ENCODE peak calls at places on chromosomes 5 and 9, in six cellular contexts. One of them, this sample, is unnamed.

GRCh38 chr9:21715408-21715807 is 87.0 kb upstream of the MTAP start:
- DNase-seq in activated CD4-positive, alpha-beta memory T cell treated with anti-CD3 and anti-CD28 coated beads for 36 hours: no peak
- DNase-seq in NCI-H1694 treated with DMSO at 0.1 percent for 48 hours: no peak
- DNase-seq in GM13976: no peak
- DNase-seq in Right ventricle myocardium inferior: no peak
- DNase-seq in activated CD4-positive, CD25-positive, alpha-beta regulatory T cell treated with anti-CD3 and anti-CD28 coated beads, Interleukin-2, amount 50 U/mL, for 72 hours: no peak
- DNase-seq in this sample: no peak

GRCh38 chr5:177328545-177329231 is 17.0 kb upstream of the MXD3 start:
- DNase-seq in GM13976: no peak
- DNase-seq in NCI-H1694 treated with DMSO at 0.1 percent for 48 hours: no peak
- DNase-seq in activated CD4-positive, alpha-beta memory T cell treated with anti-CD3 and anti-CD28 coated beads for 36 hours: no peak
- DNase-seq in activated CD4-positive, CD25-positive, alpha-beta regulatory T cell treated with anti-CD3 and anti-CD28 coated beads, Interleukin-2, amount 50 U/mL, for 72 hours: no peak
- DNase-seq in Right ventricle myocardium inferior: peak
- DNase-seq in this sample: no peak

GRCh38 chr9:110623462-110624025 is 44.0 kb upstream of the SVEP1 start:
- DNase-seq in Right ventricle myocardium inferior: no peak
- DNase-seq in activated CD4-positive, alpha-beta memory T cell treated with anti-CD3 and anti-CD28 coated beads for 36 hours: no peak
- DNase-seq in GM13976: peak
- DNase-seq in activated CD4-positive, CD25-positive, alpha-beta regulatory T cell treated with anti-CD3 and anti-CD28 coated beads, Interleukin-2, amount 50 U/mL, for 72 hours: no peak
- DNase-seq in NCI-H1694 treated with DMSO at 0.1 percent for 48 hours: peak
- DNase-seq in this sample: peak

GRCh38 chr5:169542811-169543210 is 40.8 kb upstream of the SPDL1 start:
- DNase-seq in activated CD4-positive, alpha-beta memory T cell treated with anti-CD3 and anti-CD28 coated beads for 36 hours: no peak
- DNase-seq in GM13976: no peak
- DNase-seq in Right ventricle myocardium inferior: no peak
- DNase-seq in activated CD4-positive, CD25-positive, alpha-beta regulatory T cell treated with anti-CD3 and anti-CD28 coated beads, Interleukin-2, amount 50 U/mL, for 72 hours: no peak
- DNase-seq in NCI-H1694 treated with DMSO at 0.1 percent for 48 hours: no peak
- DNase-seq in this sample: no peak

GRCh38 chr9:120997502-120997901 is 52.6 kb downstream of the C5 start:
- DNase-seq in activated CD4-positive, alpha-beta memory T cell treated with anti-CD3 and anti-CD28 coated beads for 36 hours: no peak
- DNase-seq in activated CD4-positive, CD25-positive, alpha-beta regulatory T cell treated with anti-CD3 and anti-CD28 coated beads, Interleukin-2, amount 50 U/mL, for 72 hours: no peak
- DNase-seq in NCI-H1694 treated with DMSO at 0.1 percent for 48 hours: no peak
- DNase-seq in Right ventricle myocardium inferior: no peak
- DNase-seq in GM13976: no peak
- DNase-seq in this sample: no peak

GRCh38 chr9:121876658-121877271 is 216.3 kb downstream of the TTLL11 start:
- DNase-seq in activated CD4-positive, CD25-positive, alpha-beta regulatory T cell treated with anti-CD3 and anti-CD28 coated beads, Interleukin-2, amount 50 U/mL, for 72 hours: no peak
- DNase-seq in GM13976: no peak
- DNase-seq in activated CD4-positive, alpha-beta memory T cell treated with anti-CD3 and anti-CD28 coated beads for 36 hours: no peak
- DNase-seq in NCI-H1694 treated with DMSO at 0.1 percent for 48 hours: no peak
- DNase-seq in Right ventricle myocardium inferior: no peak
- DNase-seq in this sample: no peak

GRCh38 chr9:113659740-113660139 is 196.2 kb downstream of the RGS3 start:
- DNase-seq in NCI-H1694 treated with DMSO at 0.1 percent for 48 hours: no peak
- DNase-seq in activated CD4-positive, CD25-positive, alpha-beta regulatory T cell treated with anti-CD3 and anti-CD28 coated beads, Interleukin-2, amount 50 U/mL, for 72 hours: no peak
- DNase-seq in activated CD4-positive, alpha-beta memory T cell treated with anti-CD3 and anti-CD28 coated beads for 36 hours: no peak
- DNase-seq in GM13976: no peak
- DNase-seq in Right ventricle myocardium inferior: no peak
- DNase-seq in this sample: no peak

GRCh38 chr5:64806537-64806936 is 37.8 kb downstream of the CWC27 start:
- DNase-seq in activated CD4-positive, alpha-beta memory T cell treated with anti-CD3 and anti-CD28 coated beads for 36 hours: no peak
- DNase-seq in activated CD4-positive, CD25-positive, alpha-beta regulatory T cell treated with anti-CD3 and anti-CD28 coated beads, Interleukin-2, amount 50 U/mL, for 72 hours: no peak
- DNase-seq in Right ventricle myocardium inferior: no peak
- DNase-seq in NCI-H1694 treated with DMSO at 0.1 percent for 48 hours: no peak
- DNase-seq in GM13976: no peak
- DNase-seq in this sample: no peak

GRCh38 chr5:107605596-107606125 is 65.1 kb downstream of the EFNA5 start:
- DNase-seq in GM13976: no peak
- DNase-seq in activated CD4-positive, CD25-positive, alpha-beta regulatory T cell treated with anti-CD3 and anti-CD28 coated beads, Interleukin-2, amount 50 U/mL, for 72 hours: no peak
- DNase-seq in activated CD4-positive, alpha-beta memory T cell treated with anti-CD3 and anti-CD28 coated beads for 36 hours: no peak
- DNase-seq in Right ventricle myocardium inferior: no peak
- DNase-seq in NCI-H1694 treated with DMSO at 0.1 percent for 48 hours: no peak
- DNase-seq in this sample: peak